ENCODE peak calls at places on chromosomes 4 and X, in six cellular contexts. X is NCI-H187, U is NCI-H1105, V is T-helper 9 cell, K is GM04503, A is NCI-H774. Z is an unnamed sample.

GRCh38 chrX:38654302-38654701 is 93.0 kb downstream of the TSPAN7 start:
- DNase-seq in X (no peak), U (peak), V (no peak), K (peak), A (peak), Z (no peak)

GRCh38 chr4:53688186-53688790 is 97.0 kb upstream of the LNX1 start:
- DNase-seq in X (no peak), U (no peak), V (no peak), K (peak), A (no peak), Z (no peak)

GRCh38 chrX:48468247-48468671 is 1.8 kb downstream of the SLC38A5 start:
- DNase-seq in X (no peak), U (no peak), V (peak), K (no peak), A (no peak), Z (no peak)

GRCh38 chr4:82352825-82353370 is 20.9 kb downstream of the HNRNPD start:
- DNase-seq in X (no peak), U (no peak), V (no peak), K (no peak), A (no peak), Z (no peak)

GRCh38 chrX:103513476-103514108 is 5.7 kb downstream of the RAB40A start:
- DNase-seq in X (no peak), U (no peak), V (no peak), K (no peak), A (no peak), Z (no peak)

GRCh38 chrX:10014462-10015373 is 47.6 kb downstream of the CLDN34 start:
- DNase-seq in X (no peak), U (peak), V (peak), K (no peak), A (peak), Z (peak)

GRCh38 chr4:145511913-145512522 is 30.4 kb downstream of the SMAD1 start:
- DNase-seq in X (no peak), U (no peak), V (no peak), K (no peak), A (no peak), Z (no peak)

GRCh38 chrX:139639253-139639652 is 68.7 kb downstream of the MCF2 start:
- DNase-seq in X (no peak), U (no peak), V (no peak), K (no peak), A (no peak), Z (no peak)

GRCh38 chr4:125254111-125254510 is 60.6 kb upstream of the FAT4 start:
- DNase-seq in X (no peak), U (no peak), V (no peak), K (no peak), A (no peak), Z (no peak)

GRCh38 chr4:110637408-110638131 is 14.7 kb upstream of the PITX2 start:
- DNase-seq in X (no peak), U (no peak), V (no peak), K (no peak), A (no peak), Z (no peak)

GRCh38 chr4:78622253-78622979 is 70.8 kb downstream of the ANXA3 start:
- DNase-seq in X (no peak), U (no peak), V (no peak), K (peak), A (no peak), Z (no peak)